ENCODE peak calls at places on chromosomes 3 and 15, in nine cellular contexts. A is upper lobe of left lung, Z is tibial nerve, Q is uterus, M is prostate gland, N is body of pancreas, Y is gastrocnemius medialis, C is IMR-90, L is A549. H is an unnamed sample.
A peak's percentile ranks its signal among the peaks of the same experiment; 100 is the strongest.

GRCh38 chr15:63079938-63080626 is 37.5 kb downstream of the TPM1 start:
- DNase-seq in A (no peak), Z (no peak), Q (no peak), M (no peak), N (no peak), Y (peak; percentile 60), C (peak; percentile 78), L (peak; percentile 44), H (no peak)

GRCh38 chr15:36498922-36499321 is 80.5 kb upstream of the CDIN1 start:
- DNase-seq in A (no peak), Z (no peak), Q (no peak), M (no peak), N (no peak), Y (no peak), C (no peak), L (no peak), H (no peak)

GRCh38 chr3:152556731-152557254 is 278.1 kb upstream of the P2RY1 start:
- DNase-seq in A (no peak), Z (no peak), Q (no peak), M (no peak), N (peak; percentile 8), Y (peak; percentile 54), C (peak; percentile 36), L (no peak), H (peak; percentile 45)

GRCh38 chr3:134754768-134755559 is 40.1 kb upstream of the EPHB1 start:
- DNase-seq in A (no peak), Z (no peak), Q (no peak), M (peak; percentile 8), N (peak; percentile 46), Y (peak; percentile 45), C (peak; percentile 30), L (peak; percentile 22), H (peak; percentile 57)

GRCh38 chr3:42507252-42507651 is 4.8 kb downstream of the VIPR1 start:
- DNase-seq in A (no peak), Z (no peak), Q (no peak), M (peak; percentile 83), N (peak; percentile 49), Y (peak; percentile 2), C (no peak), L (no peak), H (no peak)

GRCh38 chr3:194548346-194549321 is 61.8 kb upstream of the ATP13A3 start:
- DNase-seq in A (no peak), Z (no peak), Q (no peak), M (no peak), N (no peak), Y (no peak), C (peak; percentile 89), L (no peak), H (no peak)

GRCh38 chr3:160870327-160870726 is 114.3 kb downstream of the PPM1L start:
- DNase-seq in A (no peak), Z (no peak), Q (no peak), M (no peak), N (peak; percentile 60), Y (no peak), C (no peak), L (no peak), H (no peak)

GRCh38 chr3:25300141-25300540 is 127.9 kb upstream of the RARB start:
- DNase-seq in A (no peak), Z (no peak), Q (no peak), M (no peak), N (no peak), Y (no peak), C (no peak), L (no peak), H (no peak)

GRCh38 chr15:23648920-23649515 is 1.4 kb upstream of the MAGEL2 start:
- DNase-seq in A (no peak), Z (no peak), Q (no peak), M (peak; percentile 23), N (peak; percentile 50), Y (no peak), C (no peak), L (peak; percentile 4), H (no peak)

GRCh38 chr3:114794894-114795630 is 352.0 kb downstream of the ZBTB20 start:
- DNase-seq in A (no peak), Z (no peak), Q (no peak), M (no peak), N (no peak), Y (no peak), C (no peak), L (no peak), H (no peak)

GRCh38 chr15:62241135-62241770 is 76.2 kb upstream of the C2CD4B start:
- DNase-seq in A (no peak), Z (no peak), Q (no peak), M (no peak), N (peak; percentile 23), Y (no peak), C (no peak), L (peak; percentile 46), H (no peak)

GRCh38 chr3:57917611-57918010 is 90.6 kb upstream of the FLNB start:
- DNase-seq in A (no peak), Z (no peak), Q (no peak), M (peak; percentile 20), N (no peak), Y (no peak), C (no peak), L (no peak), H (no peak)

GRCh38 chr3:179713643-179714090 is 60.8 kb downstream of the USP13 start:
- DNase-seq in A (no peak), Z (no peak), Q (no peak), M (no peak), N (no peak), Y (no peak), C (peak; percentile 92), L (no peak), H (no peak)

GRCh38 chr3:52088445-52089367 is 32.3 kb upstream of the DUSP7 start:
- DNase-seq in A (no peak), Z (no peak), Q (peak; percentile 62), M (no peak), N (peak; percentile 51), Y (no peak), C (peak; percentile 88), L (no peak), H (no peak)

GRCh38 chr15:31660800-31661199 is 334.2 kb downstream of the KLF13 start:
- DNase-seq in A (no peak), Z (no peak), Q (no peak), M (no peak), N (no peak), Y (no peak), C (no peak), L (no peak), H (no peak)

GRCh38 chr3:13703071-13703470 is 154.1 kb downstream of the FBLN2 start:
- DNase-seq in A (no peak), Z (no peak), Q (no peak), M (no peak), N (no peak), Y (no peak), C (no peak), L (no peak), H (peak; percentile 6)

GRCh38 chr15:73335026-73335425 is 33.7 kb downstream of the HCN4 start:
- DNase-seq in A (no peak), Z (no peak), Q (no peak), M (no peak), N (no peak), Y (no peak), C (no peak), L (no peak), H (peak; percentile 17)

GRCh38 chr3:38366082-38366481 is 19.5 kb downstream of the XYLB start:
- DNase-seq in A (no peak), Z (no peak), Q (no peak), M (no peak), N (peak; percentile 52), Y (no peak), C (no peak), L (no peak), H (no peak)
- H3K4me3 ChIP-seq in A (no peak overlapping the region), Z (no peak overlapping the region), Q (no peak overlapping the region), M (no peak overlapping the region), N (no peak overlapping the region), Y (no peak overlapping the region), C (no peak overlapping the region), L (no peak overlapping the region), H (no peak overlapping the region)

DNA sequence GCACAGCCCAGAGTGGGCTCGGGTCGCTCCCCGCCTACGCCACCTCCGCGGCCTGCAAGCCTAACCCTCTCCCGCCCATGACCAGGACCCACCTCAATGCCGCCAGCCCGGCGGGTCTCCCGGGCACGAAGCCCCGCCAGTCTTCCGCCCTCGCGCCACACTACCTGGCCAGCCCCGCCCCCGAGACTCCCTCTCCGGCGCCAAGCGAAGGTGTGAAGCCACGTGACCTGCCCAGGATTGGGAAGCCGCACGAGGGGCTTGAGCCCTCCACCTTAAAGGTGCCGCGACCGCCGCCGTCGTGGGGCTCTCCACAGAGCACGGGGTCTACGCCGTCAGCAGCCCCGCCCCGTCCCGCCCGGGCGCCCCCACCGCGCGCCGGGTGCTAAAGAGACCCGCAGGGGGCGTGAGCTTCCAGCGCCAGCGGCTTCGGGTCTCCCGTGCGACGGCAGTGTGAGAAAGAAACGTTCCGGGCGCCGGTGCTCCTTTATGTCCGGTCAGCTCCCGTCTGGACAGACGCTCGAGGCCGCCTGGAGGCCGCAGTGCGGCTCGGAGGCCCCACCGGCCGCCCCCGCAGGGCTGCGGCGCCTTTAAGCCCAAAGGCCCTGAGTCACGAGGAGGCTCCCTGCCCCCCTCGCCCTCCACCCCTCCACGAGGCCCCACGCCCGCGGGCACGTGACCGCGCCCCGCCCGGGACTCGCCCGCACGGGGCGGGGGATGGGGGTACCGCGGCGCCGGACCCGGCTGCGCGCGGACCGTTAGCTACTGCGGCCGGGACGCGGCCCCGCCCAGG is at the start of gene CPEB1:
- DNase-seq in A (peak; percentile 88), Z (no peak), Q (peak; percentile 83), M (no peak), N (peak; percentile 53), Y (peak; percentile 44), C (peak; percentile 30), L (peak; percentile 66), H (peak; percentile 50)
- TF ChIP-seq POLR2A in A (no peak), Z (no peak), Q (peak; percentile 32), M (no peak), N (no peak), Y (no peak), C (no peak), L (no peak), H (no peak)

GRCh38 chr15:101296418-101297405 is 1.7 kb upstream of the SNRPA1 start:
- DNase-seq in A (no peak), Z (no peak), Q (no peak), M (no peak), N (no peak), Y (no peak), C (peak; percentile 29), L (no peak), H (no peak)
- H3K4me3 ChIP-seq in A (no peak overlapping the region), Z (no peak overlapping the region), Q (no peak overlapping the region), M (no peak overlapping the region), N (no peak overlapping the region), Y (peak overlapping the region; percentile 99), C (peak overlapping the region; percentile 14), L (peak overlapping the region; percentile 95), H (no peak overlapping the region)

DNA sequence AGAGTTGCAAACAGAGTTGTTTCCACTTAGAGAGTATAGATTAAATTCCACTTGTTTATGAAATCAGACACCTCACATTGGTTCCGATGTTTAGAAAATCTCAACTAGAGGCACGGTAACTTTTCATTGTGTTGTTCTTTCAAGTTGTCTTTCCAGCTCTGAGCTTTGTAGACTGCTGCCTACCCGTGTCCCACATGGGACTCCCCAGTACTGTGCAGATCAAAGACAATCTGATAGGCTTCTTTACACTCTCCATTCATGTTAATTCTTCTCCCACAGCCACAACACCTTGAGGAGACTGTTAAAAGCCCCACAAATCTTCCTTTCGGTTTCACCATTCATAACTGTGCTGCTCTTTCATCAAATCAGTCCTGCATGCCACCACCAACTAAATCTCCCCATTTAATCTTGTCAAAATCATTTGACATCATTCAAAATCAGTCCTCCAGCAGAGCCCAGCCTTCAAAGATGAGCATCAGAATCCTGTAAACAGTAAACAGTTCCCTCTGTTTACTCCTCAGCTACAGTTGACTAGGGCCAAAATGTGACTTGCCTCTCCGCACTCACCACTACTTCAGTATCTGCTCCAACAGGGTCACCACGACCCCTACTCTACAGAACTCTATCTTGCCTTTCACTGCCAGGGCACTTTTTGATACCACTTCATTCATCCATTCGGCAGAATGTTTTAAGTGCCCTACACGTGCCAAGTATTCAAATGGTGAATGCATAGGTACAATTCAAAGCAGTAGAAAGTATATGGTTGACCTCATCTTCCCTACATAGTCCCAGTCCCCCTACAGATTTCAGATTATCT is 8.3 kb downstream of the ANXA2 start:
- DNase-seq in A (no peak), Z (no peak), Q (no peak), M (no peak), N (no peak), Y (no peak), C (no peak), L (no peak), H (no peak)
- TF ChIP-seq POLR2A in A (no peak), Z (no peak), Q (no peak), M (no peak), N (no peak), Y (no peak), C (no peak), L (no peak), H (no peak)

H was measured in heart left ventricle.